ENCODE peak calls at places on chromosomes 5 and 9, in four cellular contexts. One of them, this sample, is unnamed.

GRCh38 chr9:75391497-75391896 is 303.2 kb downstream of the OSTF1 start:
- DNase-seq in HepG2: no peak
- DNase-seq in spleen: no peak
- DNase-seq in body of pancreas: no peak
- DNase-seq in this sample: no peak

GRCh38 chr5:56470007-56470406 is 236.9 kb upstream of the ANKRD55 start:
- DNase-seq in HepG2: no peak
- DNase-seq in spleen: no peak
- DNase-seq in body of pancreas: no peak
- DNase-seq in this sample: no peak

GRCh38 chr9:94867842-94868312 is 141.4 kb downstream of the AOPEP start:
- DNase-seq in HepG2: no peak
- DNase-seq in spleen: no peak
- DNase-seq in body of pancreas: no peak
- DNase-seq in this sample: no peak

GRCh38 chr9:86703346-86703745 is 244.0 kb downstream of the GAS1 start:
- DNase-seq in HepG2: no peak
- DNase-seq in spleen: no peak
- DNase-seq in body of pancreas: no peak
- DNase-seq in this sample: no peak

GRCh38 chr5:133236976-133237375 is 185.2 kb downstream of the HSPA4 start:
- DNase-seq in HepG2: no peak
- DNase-seq in spleen: peak
- DNase-seq in body of pancreas: no peak
- DNase-seq in this sample: no peak

GRCh38 chr9:16445141-16445920 is 425.1 kb downstream of the BNC2 start:
- DNase-seq in HepG2: peak
- DNase-seq in spleen: no peak
- DNase-seq in body of pancreas: no peak
- DNase-seq in this sample: no peak

GRCh38 chr5:74938250-74938649 is 72.1 kb upstream of the FAM169A start:
- DNase-seq in HepG2: no peak
- DNase-seq in spleen: no peak
- DNase-seq in body of pancreas: no peak
- DNase-seq in this sample: no peak

GRCh38 chr9:13432914-13433313 is 153.4 kb upstream of the MPDZ start:
- DNase-seq in HepG2: no peak
- DNase-seq in spleen: no peak
- DNase-seq in body of pancreas: no peak
- DNase-seq in this sample: no peak

GRCh38 chr5:173452506-173452905 is 124.3 kb upstream of the STC2 start:
- DNase-seq in HepG2: no peak
- DNase-seq in spleen: no peak
- DNase-seq in body of pancreas: no peak
- DNase-seq in this sample: no peak

GRCh38 chr5:134769206-134769605 is 10.6 kb downstream of the DDX46 start:
- DNase-seq in HepG2: peak
- DNase-seq in spleen: no peak
- DNase-seq in body of pancreas: no peak
- DNase-seq in this sample: no peak

GRCh38 chr5:181151146-181151545 is 3.8 kb downstream of the OR2V2 start:
- DNase-seq in HepG2: no peak
- DNase-seq in spleen: no peak
- DNase-seq in body of pancreas: no peak
- DNase-seq in this sample: no peak

GRCh38 chr9:133149130-133150015 is 14.3 kb downstream of the GBGT1 start:
- DNase-seq in HepG2: peak
- DNase-seq in spleen: peak
- DNase-seq in body of pancreas: peak
- DNase-seq in this sample: peak

GRCh38 chr9:92138157-92138959 is 23.1 kb upstream of the SPTLC1 start:
- DNase-seq in HepG2: peak
- DNase-seq in spleen: peak
- DNase-seq in body of pancreas: peak
- DNase-seq in this sample: peak

GRCh38 chr5:6791031-6791577 is 77.9 kb downstream of the TENT4A start:
- DNase-seq in HepG2: no peak
- DNase-seq in spleen: no peak
- DNase-seq in body of pancreas: no peak
- DNase-seq in this sample: no peak

GRCh38 chr5:179321206-179321987 is 23.9 kb downstream of the ADAMTS2 start:
- DNase-seq in HepG2: no peak
- DNase-seq in spleen: peak
- DNase-seq in body of pancreas: no peak
- DNase-seq in this sample: no peak

GRCh38 chr5:5351288-5352089 is 71.0 kb upstream of the ICE1 start:
- DNase-seq in HepG2: peak
- DNase-seq in spleen: no peak
- DNase-seq in body of pancreas: no peak
- DNase-seq in this sample: no peak

GRCh38 chr9:132166599-132166998 is 4.7 kb downstream of the NTNG2 start:
- DNase-seq in HepG2: no peak
- DNase-seq in spleen: no peak
- DNase-seq in body of pancreas: no peak
- DNase-seq in this sample: no peak

GRCh38 chr5:60856059-60856458 is 12.0 kb upstream of the ELOVL7 start:
- DNase-seq in HepG2: no peak
- DNase-seq in spleen: no peak
- DNase-seq in body of pancreas: no peak
- DNase-seq in this sample: no peak

GRCh38 chr9:70470050-70471015 is 55.9 kb upstream of the KLF9 start:
- DNase-seq in HepG2: peak
- DNase-seq in spleen: no peak
- DNase-seq in body of pancreas: peak
- DNase-seq in this sample: peak

GRCh38 chr9:124309665-124310064 is 51.9 kb downstream of the NEK6 start:
- DNase-seq in HepG2: peak
- DNase-seq in spleen: no peak
- DNase-seq in body of pancreas: no peak
- DNase-seq in this sample: no peak

GRCh38 chr5:96232602-96233001 is 200.4 kb downstream of the PCSK1 start:
- DNase-seq in HepG2: no peak
- DNase-seq in spleen: no peak
- DNase-seq in body of pancreas: no peak
- DNase-seq in this sample: no peak

GRCh38 chr5:92552206-92553160 is 1028.5 kb downstream of the NR2F1-AS1 start:
- DNase-seq in HepG2: peak
- DNase-seq in spleen: no peak
- DNase-seq in body of pancreas: no peak
- DNase-seq in this sample: no peak

GRCh38 chr9:125455132-125455531 is 193.5 kb downstream of the GAPVD1 start:
- DNase-seq in HepG2: no peak
- DNase-seq in spleen: no peak
- DNase-seq in body of pancreas: no peak
- DNase-seq in this sample: no peak

GRCh38 chr5:108743344-108743743 is 4.4 kb upstream of the FER start:
- DNase-seq in HepG2: no peak
- DNase-seq in spleen: no peak
- DNase-seq in body of pancreas: no peak
- DNase-seq in this sample: no peak

GRCh38 chr5:58450018-58450417 is 9.9 kb downstream of the PLK2 start:
- DNase-seq in HepG2: no peak
- DNase-seq in spleen: no peak
- DNase-seq in body of pancreas: no peak
- DNase-seq in this sample: no peak

GRCh38 chr5:58453326-58453725 is 6.6 kb downstream of the PLK2 start:
- DNase-seq in HepG2: no peak
- DNase-seq in spleen: no peak
- DNase-seq in body of pancreas: no peak
- DNase-seq in this sample: no peak

GRCh38 chr5:58451732-58452565 is 7.9 kb downstream of the PLK2 start:
- DNase-seq in HepG2: no peak
- DNase-seq in spleen: no peak
- DNase-seq in body of pancreas: no peak
- DNase-seq in this sample: no peak

GRCh38 chr5:58452566-58453258 is 7.2 kb downstream of the PLK2 start:
- DNase-seq in HepG2: no peak
- DNase-seq in spleen: no peak
- DNase-seq in body of pancreas: no peak
- DNase-seq in this sample: no peak

DNA sequence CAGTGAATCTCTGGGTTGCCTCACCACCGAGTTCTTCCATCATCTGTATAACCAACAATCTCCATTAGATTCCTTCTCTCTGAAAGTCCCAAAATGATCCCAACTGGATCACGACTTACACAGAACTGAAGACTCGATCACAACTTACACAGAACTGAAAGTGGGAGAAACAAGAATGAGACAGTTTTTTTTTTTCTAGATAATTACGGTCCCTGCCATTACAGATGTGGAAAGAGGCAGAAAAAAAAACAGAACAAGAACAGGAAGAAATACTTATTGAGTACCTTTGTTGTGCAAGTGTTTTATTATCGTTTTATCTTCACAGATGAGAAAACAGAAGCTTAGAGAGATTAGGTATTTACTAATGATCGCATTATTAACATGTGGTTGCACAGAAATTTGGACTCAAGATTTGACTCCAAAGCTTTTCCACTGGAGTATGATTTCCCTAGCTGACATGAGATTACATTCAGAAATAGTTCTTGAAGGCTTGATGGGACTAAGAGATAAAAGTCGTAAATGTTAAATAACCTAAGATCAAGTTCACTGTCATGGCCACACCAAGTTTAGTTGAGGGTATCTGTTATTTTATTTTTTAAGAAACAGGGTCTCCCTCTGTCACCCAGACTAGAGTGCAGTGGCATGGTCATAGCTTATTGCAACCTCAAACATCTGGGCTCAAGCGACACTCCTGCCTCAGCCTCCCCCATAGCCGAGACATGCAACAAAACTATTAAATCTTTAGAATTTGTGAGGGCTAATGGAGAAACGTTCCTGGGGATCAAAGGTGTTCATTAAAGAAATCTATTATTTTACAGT is 8.9 kb downstream of the PLK2 start:
- DNase-seq in HepG2: no peak
- DNase-seq in spleen: no peak
- DNase-seq in body of pancreas: no peak
- DNase-seq in this sample: no peak
- TF ChIP-seq POLR2A in HepG2: no peak
- TF ChIP-seq POLR2A in spleen: no peak
- TF ChIP-seq POLR2A in body of pancreas: no peak
- TF ChIP-seq POLR2A in this sample: no peak

DNA sequence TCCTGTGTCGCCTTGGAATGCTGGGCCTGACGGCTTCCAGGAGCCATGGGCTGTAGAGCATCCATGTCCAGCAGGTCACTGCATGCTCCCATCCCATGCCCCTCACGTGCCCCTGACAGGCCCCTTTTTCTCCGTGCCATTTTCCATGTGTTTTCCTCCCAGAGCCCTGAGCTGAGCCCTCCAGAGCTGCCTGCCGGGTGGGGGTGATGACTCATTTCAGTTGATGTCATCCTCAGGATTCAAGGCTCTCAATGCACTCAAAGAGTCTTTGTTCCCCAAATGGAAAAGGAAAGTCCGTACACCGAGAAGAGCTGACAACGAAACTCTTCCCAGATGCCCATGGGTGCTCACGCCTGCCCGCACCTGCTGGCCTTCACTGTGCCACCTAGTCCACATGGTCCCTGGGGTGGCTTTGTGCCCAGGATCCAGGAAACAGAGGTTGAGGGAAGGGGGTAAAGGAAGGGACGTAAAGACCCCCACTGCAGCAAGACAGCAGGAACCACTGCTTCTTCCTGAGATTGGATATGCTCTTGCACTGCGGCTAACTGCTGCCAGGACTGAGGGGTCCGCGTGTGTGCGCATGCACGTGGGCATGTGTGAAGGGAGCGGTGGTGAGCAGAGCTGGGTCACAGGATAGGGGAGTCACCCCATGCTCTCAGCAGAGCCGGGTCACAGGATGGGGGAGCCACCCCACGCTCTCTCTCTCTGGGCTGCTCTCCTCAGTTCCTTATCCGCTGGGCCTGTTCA is 27.6 kb downstream of the COL15A1 start:
- DNase-seq in HepG2: peak
- DNase-seq in spleen: no peak
- DNase-seq in body of pancreas: no peak
- DNase-seq in this sample: no peak
- TF ChIP-seq POLR2A in HepG2: no peak
- TF ChIP-seq POLR2A in spleen: no peak
- TF ChIP-seq POLR2A in body of pancreas: no peak
- TF ChIP-seq POLR2A in this sample: no peak

GRCh38 chr5:153629496-153629895 is 139.0 kb downstream of the GRIA1 start:
- DNase-seq in HepG2: no peak
- DNase-seq in spleen: no peak
- DNase-seq in body of pancreas: no peak
- DNase-seq in this sample: no peak

GRCh38 chr5:153630546-153630945 is 140.1 kb downstream of the GRIA1 start:
- DNase-seq in HepG2: no peak
- DNase-seq in spleen: no peak
- DNase-seq in body of pancreas: no peak
- DNase-seq in this sample: no peak

GRCh38 chr5:153626836-153627235 is 136.4 kb downstream of the GRIA1 start:
- DNase-seq in HepG2: no peak
- DNase-seq in spleen: no peak
- DNase-seq in body of pancreas: no peak
- DNase-seq in this sample: no peak

GRCh38 chr5:153625826-153626354 is 135.4 kb downstream of the GRIA1 start:
- DNase-seq in HepG2: no peak
- DNase-seq in spleen: no peak
- DNase-seq in body of pancreas: no peak
- DNase-seq in this sample: no peak

DNA sequence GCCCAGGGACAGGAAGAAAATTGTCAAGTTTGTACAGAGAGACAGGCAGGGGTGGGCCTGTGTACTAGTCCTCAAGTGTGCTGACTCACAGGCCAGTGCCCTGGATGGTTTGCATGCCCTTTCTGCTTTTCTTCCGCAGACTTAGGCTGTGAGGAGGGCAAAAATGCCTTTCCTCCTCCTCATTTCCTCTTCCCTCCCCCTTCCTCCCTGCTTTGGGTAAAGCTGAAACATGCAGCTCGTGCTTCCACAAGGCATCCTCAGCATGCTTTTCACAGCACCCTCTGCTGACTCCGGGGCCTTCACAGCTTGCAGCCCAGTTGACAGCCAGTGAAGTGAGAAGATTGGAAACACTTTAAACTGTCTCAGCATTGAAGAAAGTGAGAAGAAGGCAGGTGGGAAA is 138.6 kb downstream of the GRIA1 start:
- DNase-seq in HepG2: no peak
- DNase-seq in spleen: no peak
- DNase-seq in body of pancreas: peak
- DNase-seq in this sample: no peak
- TF ChIP-seq POLR2A in HepG2: no peak
- TF ChIP-seq POLR2A in spleen: no peak
- TF ChIP-seq POLR2A in body of pancreas: no peak
- TF ChIP-seq POLR2A in this sample: no peak

GRCh38 chr5:102758576-102758975 is 3.5 kb downstream of the PAM start:
- DNase-seq in HepG2: no peak
- DNase-seq in spleen: no peak
- DNase-seq in body of pancreas: no peak
- DNase-seq in this sample: no peak

GRCh38 chr5:102755691-102756371 is 726 bp downstream of the PAM start:
- DNase-seq in HepG2: peak
- DNase-seq in spleen: peak
- DNase-seq in body of pancreas: peak
- DNase-seq in this sample: peak

GRCh38 chr5:102753889-102754498 is 1.1 kb upstream of the PAM start:
- DNase-seq in HepG2: no peak
- DNase-seq in spleen: peak
- DNase-seq in body of pancreas: no peak
- DNase-seq in this sample: no peak

GRCh38 chr5:102750435-102750834 is 4.7 kb upstream of the PAM start:
- DNase-seq in HepG2: no peak
- DNase-seq in spleen: no peak
- DNase-seq in body of pancreas: no peak
- DNase-seq in this sample: no peak

GRCh38 chr5:102754499-102755424 is at the start of gene PAM:
- DNase-seq in HepG2: peak
- DNase-seq in spleen: peak
- DNase-seq in body of pancreas: peak
- DNase-seq in this sample: peak
- TF ChIP-seq POLR2A in HepG2: peak
- TF ChIP-seq POLR2A in spleen: no peak
- TF ChIP-seq POLR2A in body of pancreas: peak
- TF ChIP-seq POLR2A in this sample: no peak

This sample was measured in Peyer's patch.